ENCODE peak calls at places on chromosome 7, in ten cellular contexts. Z is GM06990, V is Caco-2, W is OCI-LY7, D is WERI-Rb-1, K is left ventricle myocardium inferior, L is breast epithelium, B is bronchial epithelial cell, Y is astrocyte, N is cardiac muscle cell. Q is an unnamed sample. For H3K36me3, the result is how much of the 10 kb centered on the place peaks cover.

GRCh38 chr7:85185355-85186082 is 1.3 kb downstream of the SEMA3D start:
- DNase-seq in Z (peak), B (peak), N (peak), W (no peak), L (peak), K (peak), D (peak), V (no peak), Y (peak), Q (peak)

GRCh38 chr7:7696458-7697119 is 21.8 kb downstream of the RPA3 start:
- DNase-seq in B (peak), Y (peak), W (no peak), L (no peak), N (no peak), Z (no peak), D (no peak), K (no peak), V (no peak), Q (peak)

GRCh38 chr7:96088579-96088978 is 233.3 kb downstream of the SLC25A13 start:
- DNase-seq in Y (peak), B (peak), W (no peak), K (no peak), N (no peak), L (no peak), Z (no peak), V (no peak), D (no peak), Q (no peak)

GRCh38 chr7:97460433-97460832 is 271.5 kb upstream of the TAC1 start:
- DNase-seq in N (no peak), V (no peak), W (no peak), K (no peak), Z (no peak), Y (no peak), B (no peak), D (no peak), L (no peak), Q (no peak)

GRCh38 chr7:44989132-44989531 is 10.3 kb upstream of the MYO1G start:
- DNase-seq in Y (no peak), B (no peak), K (no peak), V (no peak), L (no peak), Z (no peak), D (no peak), W (no peak), N (no peak), Q (no peak)

GRCh38 chr7:24755541-24756416 is 1.5 kb downstream of the GSDME start:
- DNase-seq in W (no peak), Y (peak), N (no peak), Z (peak), K (no peak), L (no peak), B (peak), V (no peak), D (no peak), Q (no peak)

GRCh38 chr7:101308245-101309085 is 13.1 kb downstream of the IFT22 start:
- DNase-seq in N (peak), K (no peak), D (peak), V (peak), Z (peak), Y (peak), B (peak), L (peak), W (no peak), Q (peak)

GRCh38 chr7:101179117-101179779 is 845 bp downstream of the NAT16 start:
- DNase-seq in N (no peak), V (no peak), Y (no peak), W (no peak), Z (no peak), K (no peak), B (no peak), D (no peak), L (no peak), Q (no peak)

GRCh38 chr7:50653997-50654425 is 88.8 kb upstream of the DDC start:
- DNase-seq in L (no peak), V (no peak), B (no peak), K (peak), N (peak), W (no peak), Y (no peak), D (no peak), Z (no peak), Q (peak)

GRCh38 chr7:96968981-96969380 is 36.4 kb upstream of the DLX6 start:
- DNase-seq in L (no peak), D (no peak), Z (no peak), W (no peak), Y (no peak), V (no peak), K (no peak), B (no peak), N (no peak), Q (no peak)

GRCh38 chr7:123208793-123209192 is 9.0 kb upstream of the SLC13A1 start:
- DNase-seq in V (peak), Y (no peak), B (no peak), W (peak), K (no peak), L (no peak), D (peak), N (peak), Z (no peak), Q (no peak)

GRCh38 chr7:135361788-135362187 is 128.2 kb downstream of the STRA8 start:
- DNase-seq in W (no peak), N (no peak), Y (no peak), B (no peak), L (no peak), Z (no peak), K (no peak), V (peak), D (peak), Q (no peak)

GRCh38 chr7:84582747-84583146 is 388.2 kb upstream of the SEMA3A start:
- DNase-seq in L (no peak), W (no peak), Z (no peak), B (no peak), N (no peak), V (no peak), D (no peak), Y (no peak), K (no peak), Q (no peak)

GRCh38 chr7:63114371-63114985 is 884.2 kb upstream of the ZNF722 start:
- DNase-seq in Y (no peak), L (no peak), D (no peak), W (no peak), Z (no peak), V (no peak), B (no peak), K (no peak), N (no peak), Q (no peak)

GRCh38 chr7:31107106-31108090 is 55.3 kb downstream of the ADCYAP1R1 start:
- DNase-seq in Z (no peak), D (no peak), Y (no peak), W (no peak), L (peak), K (no peak), B (no peak), V (no peak), N (no peak), Q (no peak)

GRCh38 chr7:104207348-104207730 is 474 bp downstream of the ORC5 start:
- DNase-seq in B (peak), W (peak), N (peak), V (no peak), K (no peak), Z (peak), L (no peak), D (no peak), Y (peak), Q (no peak)

GRCh38 chr7:139358541-139359365 is 941 bp upstream of the LUC7L2 start:
- DNase-seq in B (peak), L (no peak), K (no peak), D (peak), V (peak), N (peak), Z (peak), W (peak), Y (no peak), Q (peak)

GRCh38 chr7:123494193-123494796 is 40.1 kb downstream of the IQUB start:
- DNase-seq in N (peak), Y (no peak), V (peak), W (peak), L (no peak), D (no peak), K (no peak), B (peak), Z (no peak), Q (peak)

GRCh38 chr7:26319631-26320030 is 28.0 kb downstream of the SNX10 start:
- DNase-seq in V (no peak), D (no peak), L (no peak), Y (no peak), W (no peak), Z (no peak), K (no peak), N (no peak), B (no peak), Q (no peak)

GRCh38 chr7:137476937-137477336 is 133.4 kb upstream of the PTN start:
- DNase-seq in K (no peak), B (no peak), W (no peak), Z (no peak), N (peak), Y (peak), D (no peak), V (no peak), L (no peak), Q (no peak)

DNA sequence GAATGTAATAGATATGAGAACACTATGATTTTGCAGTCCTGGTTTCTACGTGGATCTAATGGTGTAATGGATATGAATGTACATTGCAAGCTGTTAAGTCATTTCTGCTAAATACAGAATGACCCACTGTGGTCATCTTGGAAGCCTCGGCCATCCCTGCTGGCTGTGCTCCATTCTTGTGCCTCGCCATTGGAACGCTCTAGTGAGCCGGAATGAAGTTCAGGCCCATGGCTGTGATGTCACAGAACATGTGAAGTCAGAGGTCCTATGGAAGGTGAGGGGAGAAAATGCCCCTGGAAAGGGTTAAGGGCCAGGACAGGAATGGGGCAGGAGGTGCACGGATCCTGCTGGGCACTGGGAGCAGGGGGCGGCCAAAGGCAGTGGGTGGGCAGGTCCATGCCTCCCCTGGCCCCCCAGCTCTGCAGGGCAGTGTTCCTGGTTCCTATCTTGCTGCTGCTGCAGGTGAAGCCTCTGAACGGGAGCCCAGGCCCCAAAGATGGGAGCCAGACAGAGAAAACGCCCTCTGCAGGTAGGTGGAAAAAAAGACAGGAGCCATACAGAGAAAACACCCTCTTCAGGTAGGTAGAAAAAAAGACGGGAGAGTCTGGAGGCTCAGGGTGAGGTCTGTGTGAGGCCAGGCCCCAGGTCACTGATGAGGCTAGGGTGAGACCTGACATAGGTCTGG is at the start of gene LLCFC1:
- DNase-seq in N (no peak), Y (no peak), W (peak), L (no peak), B (peak), V (peak), K (no peak), D (peak), Z (no peak), Q (peak)
- TF ChIP-seq CTCF in N (no peak), Y (no peak), W (peak), L (peak), B (peak), V (peak), K (no peak), D (peak), Z (peak), Q (peak)

DNA sequence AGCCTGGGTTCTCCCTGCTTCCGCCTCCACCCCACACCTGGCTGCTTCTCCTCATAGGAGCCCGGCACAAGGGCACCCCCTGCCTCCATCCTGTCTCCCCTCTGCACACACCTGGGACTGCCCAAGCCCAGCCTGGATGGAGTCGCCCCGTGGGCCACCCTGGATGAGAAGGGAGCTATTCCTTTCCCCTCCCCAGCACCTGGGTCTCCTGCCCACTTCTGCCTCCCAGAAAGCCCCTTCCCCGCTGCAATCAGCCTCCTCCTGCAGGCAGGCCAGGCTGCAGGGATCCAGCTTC is 45.2 kb downstream of the ELFN1 start:
- DNase-seq in W (no peak), Y (no peak), B (no peak), V (no peak), N (no peak), Z (no peak), D (no peak), L (no peak), K (no peak), Q (no peak)
- H3K36me3 ChIP-seq in W (under half), Y (under half), B (under half), V (under half), N (under half), Z (under half), D (half or more), L (under half), K (under half), Q (under half)

DNA sequence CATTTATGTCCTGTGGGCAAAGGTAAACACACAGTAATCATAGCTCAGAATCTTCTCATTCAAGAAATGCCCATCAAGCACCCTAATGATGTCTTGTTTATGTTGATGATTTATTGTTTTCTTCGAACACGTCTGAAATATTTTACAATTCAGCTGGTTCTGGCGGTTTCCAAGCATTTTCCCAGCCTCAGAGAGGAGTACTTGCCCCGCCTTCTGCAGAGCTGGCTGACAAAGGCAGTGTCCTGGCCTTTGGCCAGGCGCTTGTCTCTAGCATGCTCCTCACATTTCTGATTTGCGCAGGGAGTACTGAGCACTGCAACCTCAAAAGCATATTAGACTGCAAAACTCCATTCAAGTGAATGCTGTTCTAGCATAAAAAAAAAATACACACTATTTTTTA is 314.2 kb upstream of the GNAI1 start:
- DNase-seq in W (no peak), Y (peak), N (peak), B (peak), D (no peak), V (peak), Z (no peak), L (no peak), K (peak), Q (no peak)
- H3K4me3 ChIP-seq in W (no peak), Y (peak), N (no peak), B (no peak), D (no peak), V (no peak), Z (no peak), L (no peak), K (no peak), Q (no peak)

GRCh38 chr7:27746978-27747377 is 7.0 kb downstream of the TAX1BP1 start:
- DNase-seq in Y (no peak), L (no peak), K (no peak), V (no peak), B (no peak), N (no peak), D (no peak), W (no peak), Z (no peak), Q (no peak)
- TF ChIP-seq CTCF in Y (no peak), L (no peak), K (no peak), V (no peak), B (no peak), N (no peak), D (no peak), W (no peak), Z (no peak), Q (no peak)

GRCh38 chr7:129903935-129904334 is 48.8 kb downstream of the UBE2H start:
- DNase-seq in W (peak), Z (no peak), L (no peak), V (no peak), B (no peak), K (no peak), N (no peak), D (no peak), Y (no peak), Q (no peak)
- H3K36me3 ChIP-seq in W (under half), Z (under half), L (under half), V (under half), B (under half), K (under half), N (under half), D (under half), Y (under half), Q (under half)

GRCh38 chr7:12422449-12423320 is 19.0 kb upstream of the VWDE start:
- DNase-seq in Y (no peak), D (no peak), V (no peak), B (peak), L (no peak), K (no peak), N (no peak), Z (no peak), W (no peak), Q (no peak)
- H3K4me3 ChIP-seq in Y (no peak), D (no peak), V (no peak), B (no peak), L (no peak), K (no peak), N (no peak), Z (no peak), W (no peak), Q (no peak)

GRCh38 chr7:132242192-132242812 is 334.0 kb downstream of the PLXNA4 start:
- DNase-seq in D (no peak), V (no peak), Z (no peak), Y (no peak), K (no peak), W (no peak), B (no peak), N (no peak), L (no peak), Q (peak)

GRCh38 chr7:132240821-132241422 is 335.3 kb downstream of the PLXNA4 start:
- DNase-seq in Y (no peak), V (no peak), W (no peak), B (no peak), L (no peak), N (peak), D (no peak), Z (no peak), K (no peak), Q (no peak)

GRCh38 chr7:132240262-132240661 is 336.0 kb downstream of the PLXNA4 start:
- DNase-seq in V (no peak), W (no peak), B (no peak), K (no peak), N (no peak), Y (no peak), Z (no peak), D (no peak), L (no peak), Q (no peak)

GRCh38 chr7:132243463-132243862 is 332.8 kb downstream of the PLXNA4 start:
- DNase-seq in Y (peak), W (no peak), D (no peak), Z (no peak), B (no peak), N (peak), V (no peak), L (no peak), K (no peak), Q (no peak)

GRCh38 chr7:132239422-132239994 is 336.8 kb downstream of the PLXNA4 start:
- DNase-seq in W (no peak), V (no peak), D (no peak), N (no peak), Y (no peak), L (no peak), Z (no peak), B (peak), K (no peak), Q (no peak)
- TF ChIP-seq CTCF in W (no peak), V (no peak), D (peak), N (no peak), Y (no peak), L (no peak), Z (peak), B (peak), K (no peak), Q (no peak)

DNA sequence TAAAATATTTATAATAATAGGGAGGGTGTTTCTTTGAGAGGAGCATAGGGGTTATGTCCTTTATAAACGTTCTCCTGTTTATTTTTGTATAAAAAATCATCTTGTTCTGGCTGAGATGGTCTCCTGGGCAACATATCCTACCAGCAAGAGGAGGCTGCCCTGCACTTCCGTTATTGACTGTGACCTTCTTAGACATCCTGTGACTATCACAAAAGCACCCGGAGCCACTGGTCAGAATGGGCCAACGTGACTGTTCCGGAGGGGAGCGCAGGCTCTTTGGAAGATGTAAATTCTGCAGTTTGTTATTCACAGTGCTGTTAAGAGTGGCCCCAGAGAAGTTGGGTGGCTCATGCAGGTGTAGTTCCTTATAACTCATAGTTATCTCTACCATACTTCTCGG is 667.4 kb upstream of the FOXK1 start:
- DNase-seq in Z (no peak), K (no peak), B (no peak), N (no peak), D (no peak), V (no peak), Y (no peak), W (no peak), L (no peak), Q (no peak)
- H3K36me3 ChIP-seq in Z (under half), K (under half), B (under half), N (under half), D (under half), V (under half), Y (under half), W (under half), L (under half), Q (under half)

GRCh38 chr7:150993511-150993910 is 2.7 kb downstream of the NOS3 start:
- DNase-seq in B (no peak), D (no peak), K (peak), Y (no peak), W (no peak), N (no peak), L (no peak), Z (no peak), V (no peak), Q (no peak)
- H3K4me3 ChIP-seq in B (no peak), D (no peak), K (peak), Y (no peak), W (no peak), N (no peak), L (peak), Z (no peak), V (no peak), Q (no peak)

Q was measured in prostate gland.